ENCODE peak calls at places on chromosome 6, in six cellular contexts. One of them, this sample, is unnamed.

GRCh38 chr6:33882154-33882553 is 78.4 kb upstream of the MLN start:
- DNase-seq in mammary epithelial cell: no peak
- DNase-seq in HCT116: no peak
- DNase-seq in fibroblast of lung: no peak
- DNase-seq in H1: no peak
- DNase-seq in SK-N-MC: no peak
- DNase-seq in this sample: no peak

GRCh38 chr6:93293399-93294271 is 125.7 kb downstream of the EPHA7 start:
- DNase-seq in H1: no peak
- DNase-seq in fibroblast of lung: no peak
- DNase-seq in SK-N-MC: no peak
- DNase-seq in mammary epithelial cell: no peak
- DNase-seq in HCT116: no peak
- DNase-seq in this sample: no peak

GRCh38 chr6:160227038-160227768 is 31.4 kb downstream of the SLC22A2 start:
- DNase-seq in mammary epithelial cell: no peak
- DNase-seq in SK-N-MC: no peak
- DNase-seq in fibroblast of lung: peak
- DNase-seq in HCT116: no peak
- DNase-seq in H1: no peak
- DNase-seq in this sample: no peak

GRCh38 chr6:166420351-166420750 is 37.6 kb upstream of the MPC1 start:
- DNase-seq in fibroblast of lung: peak
- DNase-seq in mammary epithelial cell: no peak
- DNase-seq in HCT116: no peak
- DNase-seq in SK-N-MC: no peak
- DNase-seq in H1: no peak
- DNase-seq in this sample: no peak

GRCh38 chr6:168050861-168051586 is 28.0 kb downstream of the FRMD1 start:
- DNase-seq in H1: no peak
- DNase-seq in SK-N-MC: no peak
- DNase-seq in fibroblast of lung: no peak
- DNase-seq in HCT116: no peak
- DNase-seq in mammary epithelial cell: no peak
- DNase-seq in this sample: peak

GRCh38 chr6:36519352-36519751 is 27.9 kb downstream of the STK38 start:
- DNase-seq in fibroblast of lung: no peak
- DNase-seq in HCT116: no peak
- DNase-seq in mammary epithelial cell: no peak
- DNase-seq in H1: no peak
- DNase-seq in SK-N-MC: no peak
- DNase-seq in this sample: no peak

GRCh38 chr6:137518584-137518983 is 24.4 kb upstream of the OLIG3 start:
- DNase-seq in HCT116: no peak
- DNase-seq in H1: no peak
- DNase-seq in SK-N-MC: no peak
- DNase-seq in mammary epithelial cell: no peak
- DNase-seq in fibroblast of lung: no peak
- DNase-seq in this sample: no peak

GRCh38 chr6:44388135-44388487 is 605 bp downstream of the CDC5L start:
- DNase-seq in H1: no peak
- DNase-seq in HCT116: no peak
- DNase-seq in mammary epithelial cell: peak
- DNase-seq in SK-N-MC: no peak
- DNase-seq in fibroblast of lung: no peak
- DNase-seq in this sample: no peak

GRCh38 chr6:65760285-65760684 is 53.3 kb upstream of the EYS start:
- DNase-seq in mammary epithelial cell: no peak
- DNase-seq in HCT116: no peak
- DNase-seq in H1: no peak
- DNase-seq in SK-N-MC: no peak
- DNase-seq in fibroblast of lung: no peak
- DNase-seq in this sample: no peak

GRCh38 chr6:12592634-12593033 is 123.9 kb upstream of the PHACTR1 start:
- DNase-seq in HCT116: no peak
- DNase-seq in fibroblast of lung: peak
- DNase-seq in SK-N-MC: no peak
- DNase-seq in mammary epithelial cell: peak
- DNase-seq in H1: no peak
- DNase-seq in this sample: peak

GRCh38 chr6:34680802-34681515 is 15.6 kb downstream of the ILRUN start:
- DNase-seq in HCT116: peak
- DNase-seq in mammary epithelial cell: peak
- DNase-seq in fibroblast of lung: peak
- DNase-seq in SK-N-MC: no peak
- DNase-seq in H1: no peak
- DNase-seq in this sample: no peak

GRCh38 chr6:56450882-56451739 is 191.6 kb downstream of the DST start:
- DNase-seq in H1: no peak
- DNase-seq in HCT116: no peak
- DNase-seq in SK-N-MC: no peak
- DNase-seq in fibroblast of lung: peak
- DNase-seq in mammary epithelial cell: no peak
- DNase-seq in this sample: no peak

GRCh38 chr6:79984261-79984660 is 20.2 kb upstream of the TTK start:
- DNase-seq in mammary epithelial cell: peak
- DNase-seq in fibroblast of lung: peak
- DNase-seq in SK-N-MC: no peak
- DNase-seq in H1: no peak
- DNase-seq in HCT116: peak
- DNase-seq in this sample: peak

GRCh38 chr6:26594730-26595632 is 1.8 kb upstream of the ABT1 start:
- DNase-seq in mammary epithelial cell: peak
- DNase-seq in fibroblast of lung: peak
- DNase-seq in HCT116: peak
- DNase-seq in H1: peak
- DNase-seq in SK-N-MC: no peak
- DNase-seq in this sample: peak

GRCh38 chr6:148747145-148747492 is 289 bp downstream of the UST start:
- DNase-seq in mammary epithelial cell: peak
- DNase-seq in fibroblast of lung: no peak
- DNase-seq in HCT116: no peak
- DNase-seq in SK-N-MC: no peak
- DNase-seq in H1: no peak
- DNase-seq in this sample: no peak

GRCh38 chr6:148749678-148750077 is 2.8 kb downstream of the UST start:
- DNase-seq in fibroblast of lung: no peak
- DNase-seq in mammary epithelial cell: no peak
- DNase-seq in SK-N-MC: no peak
- DNase-seq in HCT116: no peak
- DNase-seq in H1: no peak
- DNase-seq in this sample: no peak

GRCh38 chr6:148746363-148747144 is at the start of gene UST:
- DNase-seq in H1: peak
- DNase-seq in SK-N-MC: peak
- DNase-seq in mammary epithelial cell: peak
- DNase-seq in fibroblast of lung: peak
- DNase-seq in HCT116: peak
- DNase-seq in this sample: peak

GRCh38 chr6:148745926-148746325 is 904 bp upstream of the UST start:
- DNase-seq in mammary epithelial cell: peak
- DNase-seq in SK-N-MC: no peak
- DNase-seq in fibroblast of lung: peak
- DNase-seq in H1: no peak
- DNase-seq in HCT116: no peak
- DNase-seq in this sample: no peak

DNA sequence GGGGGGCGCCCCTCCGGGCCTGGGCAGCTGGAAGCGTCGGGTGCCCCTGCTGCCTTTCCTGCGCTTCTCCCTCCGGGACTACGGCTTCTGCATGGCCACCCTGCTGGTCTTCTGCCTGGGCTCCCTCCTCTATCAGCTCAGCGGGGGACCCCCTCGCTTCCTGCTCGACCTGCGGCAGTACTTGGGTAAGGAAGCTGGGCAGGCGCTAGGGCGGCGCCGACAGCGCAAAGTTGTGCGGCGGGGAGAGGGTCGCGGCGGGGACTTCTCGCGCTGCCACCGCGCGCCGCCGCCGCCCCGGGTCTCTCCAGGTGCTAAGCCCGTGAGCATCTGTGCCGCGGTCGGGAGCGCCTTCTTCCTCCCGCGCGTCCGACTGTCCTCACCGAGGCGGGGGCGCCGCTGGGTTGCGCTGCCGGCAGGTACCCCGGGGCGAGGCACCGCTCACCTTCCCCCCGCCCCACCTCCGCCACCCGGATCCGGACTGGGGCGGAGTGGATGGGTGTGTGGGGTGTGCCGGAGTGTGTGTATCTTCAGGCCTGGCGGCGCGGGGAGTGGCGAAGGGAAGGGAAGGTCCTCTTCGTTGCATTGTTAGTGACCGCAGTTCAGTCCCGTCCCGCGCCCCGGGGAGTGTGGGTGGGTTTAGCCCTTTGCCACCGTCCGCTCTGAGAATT is 797 bp downstream of the UST start:
- DNase-seq in H1: peak
- DNase-seq in HCT116: no peak
- DNase-seq in mammary epithelial cell: peak
- DNase-seq in fibroblast of lung: peak
- DNase-seq in SK-N-MC: no peak
- DNase-seq in this sample: peak
- TF ChIP-seq EZH2 in H1: no peak
- TF ChIP-seq EZH2 in HCT116: no peak
- TF ChIP-seq EZH2 in mammary epithelial cell: no peak
- TF ChIP-seq EZH2 in fibroblast of lung: no peak
- TF ChIP-seq EZH2 in SK-N-MC: no peak
- TF ChIP-seq EZH2 in this sample: no peak

GRCh38 chr6:125363360-125364121 is 61.8 kb upstream of the HDDC2 start:
- DNase-seq in H1: peak
- DNase-seq in mammary epithelial cell: peak
- DNase-seq in SK-N-MC: no peak
- DNase-seq in fibroblast of lung: peak
- DNase-seq in HCT116: no peak
- DNase-seq in this sample: peak
- H3K9ac ChIP-seq in H1: peak
- H3K9ac ChIP-seq in mammary epithelial cell: no peak
- H3K9ac ChIP-seq in SK-N-MC: peak
- H3K9ac ChIP-seq in fibroblast of lung: peak
- H3K9ac ChIP-seq in HCT116: no peak
- H3K9ac ChIP-seq in this sample: no peak

GRCh38 chr6:31827286-31828079 is at the start of gene HSPA1B:
- DNase-seq in mammary epithelial cell: peak
- DNase-seq in fibroblast of lung: peak
- DNase-seq in HCT116: peak
- DNase-seq in SK-N-MC: peak
- DNase-seq in H1: peak
- DNase-seq in this sample: peak

GRCh38 chr6:31829633-31830492 is 2.3 kb downstream of the HSPA1B start:
- DNase-seq in fibroblast of lung: no peak
- DNase-seq in mammary epithelial cell: peak
- DNase-seq in HCT116: no peak
- DNase-seq in H1: no peak
- DNase-seq in SK-N-MC: peak
- DNase-seq in this sample: peak

GRCh38 chr6:31834704-31835375 is 7.3 kb downstream of the HSPA1B start:
- DNase-seq in SK-N-MC: no peak
- DNase-seq in mammary epithelial cell: no peak
- DNase-seq in fibroblast of lung: no peak
- DNase-seq in H1: peak
- DNase-seq in HCT116: peak
- DNase-seq in this sample: peak

GRCh38 chr6:31834367-31834703 is 6.8 kb downstream of the HSPA1B start:
- DNase-seq in mammary epithelial cell: peak
- DNase-seq in fibroblast of lung: peak
- DNase-seq in SK-N-MC: no peak
- DNase-seq in H1: peak
- DNase-seq in HCT116: peak
- DNase-seq in this sample: peak

GRCh38 chr6:31831350-31832215 is 4.0 kb downstream of the HSPA1B start:
- DNase-seq in fibroblast of lung: no peak
- DNase-seq in SK-N-MC: no peak
- DNase-seq in mammary epithelial cell: peak
- DNase-seq in HCT116: no peak
- DNase-seq in H1: no peak
- DNase-seq in this sample: no peak
- TF ChIP-seq EZH2 in fibroblast of lung: no peak
- TF ChIP-seq EZH2 in SK-N-MC: no peak
- TF ChIP-seq EZH2 in mammary epithelial cell: no peak
- TF ChIP-seq EZH2 in HCT116: no peak
- TF ChIP-seq EZH2 in H1: no peak
- TF ChIP-seq EZH2 in this sample: no peak

GRCh38 chr6:114592506-114592905 is 249.7 kb upstream of the HS3ST5 start:
- DNase-seq in H1: no peak
- DNase-seq in mammary epithelial cell: no peak
- DNase-seq in SK-N-MC: no peak
- DNase-seq in fibroblast of lung: no peak
- DNase-seq in HCT116: no peak
- DNase-seq in this sample: no peak
- H3K9ac ChIP-seq in H1: no peak
- H3K9ac ChIP-seq in mammary epithelial cell: no peak
- H3K9ac ChIP-seq in SK-N-MC: no peak
- H3K9ac ChIP-seq in fibroblast of lung: no peak
- H3K9ac ChIP-seq in HCT116: no peak
- H3K9ac ChIP-seq in this sample: no peak

This sample was measured in neural progenitor cell.